ENCODE peak calls at places on chromosomes 6 and 20, in six cellular contexts. One of them, this sample, is unnamed.

GRCh38 chr6:122365775-122366403 is 33.6 kb upstream of the HSF2 start:
- DNase-seq in ovary: no peak
- DNase-seq in GM23338: no peak
- DNase-seq in SJSA1: no peak
- DNase-seq in fibroblast of villous mesenchyme: no peak
- DNase-seq in left ventricle myocardium inferior: no peak
- DNase-seq in this sample: no peak

GRCh38 chr6:73655341-73655917 is 1.6 kb upstream of the SLC17A5 start:
- DNase-seq in fibroblast of villous mesenchyme: peak; percentile 28
- DNase-seq in left ventricle myocardium inferior: no peak
- DNase-seq in SJSA1: no peak
- DNase-seq in GM23338: no peak
- DNase-seq in ovary: no peak
- DNase-seq in this sample: no peak

GRCh38 chr20:5191829-5192569 is 65.2 kb downstream of the CDS2 start:
- DNase-seq in left ventricle myocardium inferior: no peak
- DNase-seq in fibroblast of villous mesenchyme: peak; percentile 85
- DNase-seq in ovary: peak; percentile 49
- DNase-seq in GM23338: peak; percentile 77
- DNase-seq in SJSA1: peak; percentile 47
- DNase-seq in this sample: peak; percentile 39

GRCh38 chr20:53974785-53975555 is 95.4 kb downstream of the BCAS1 start:
- DNase-seq in ovary: no peak
- DNase-seq in fibroblast of villous mesenchyme: no peak
- DNase-seq in left ventricle myocardium inferior: no peak
- DNase-seq in SJSA1: no peak
- DNase-seq in GM23338: peak; percentile 12
- DNase-seq in this sample: no peak

GRCh38 chr6:64683682-64684081 is 1023.3 kb downstream of the EYS start:
- DNase-seq in GM23338: peak; percentile 33
- DNase-seq in left ventricle myocardium inferior: no peak
- DNase-seq in fibroblast of villous mesenchyme: peak; percentile 98
- DNase-seq in ovary: no peak
- DNase-seq in SJSA1: no peak
- DNase-seq in this sample: no peak

GRCh38 chr20:56909918-56910714 is 281.0 kb downstream of the TFAP2C start:
- DNase-seq in left ventricle myocardium inferior: no peak
- DNase-seq in SJSA1: peak; percentile 34
- DNase-seq in fibroblast of villous mesenchyme: no peak
- DNase-seq in GM23338: no peak
- DNase-seq in ovary: no peak
- DNase-seq in this sample: no peak

GRCh38 chr6:168035661-168036616 is 38.5 kb downstream of the KIF25 start:
- DNase-seq in left ventricle myocardium inferior: no peak
- DNase-seq in GM23338: no peak
- DNase-seq in fibroblast of villous mesenchyme: peak; percentile 91
- DNase-seq in ovary: peak; percentile 22
- DNase-seq in SJSA1: peak; percentile 45
- DNase-seq in this sample: no peak

GRCh38 chr6:3379482-3380060 is 77.3 kb downstream of the SLC22A23 start:
- DNase-seq in ovary: no peak
- DNase-seq in fibroblast of villous mesenchyme: no peak
- DNase-seq in GM23338: no peak
- DNase-seq in left ventricle myocardium inferior: no peak
- DNase-seq in SJSA1: no peak
- DNase-seq in this sample: no peak

GRCh38 chr6:1481326-1481725 is 92.0 kb downstream of the FOXF2 start:
- DNase-seq in GM23338: no peak
- DNase-seq in left ventricle myocardium inferior: no peak
- DNase-seq in SJSA1: peak; percentile 89
- DNase-seq in fibroblast of villous mesenchyme: peak; percentile 11
- DNase-seq in ovary: no peak
- DNase-seq in this sample: peak; percentile 65

GRCh38 chr20:13515796-13516533 is 122.8 kb downstream of the TASP1 start:
- DNase-seq in fibroblast of villous mesenchyme: no peak
- DNase-seq in GM23338: no peak
- DNase-seq in ovary: no peak
- DNase-seq in SJSA1: no peak
- DNase-seq in left ventricle myocardium inferior: no peak
- DNase-seq in this sample: no peak

GRCh38 chr20:59752704-59753460 is 148.5 kb downstream of the PHACTR3 start:
- DNase-seq in ovary: no peak
- DNase-seq in SJSA1: no peak
- DNase-seq in GM23338: no peak
- DNase-seq in fibroblast of villous mesenchyme: no peak
- DNase-seq in left ventricle myocardium inferior: peak; percentile 58
- DNase-seq in this sample: no peak

GRCh38 chr6:100257661-100258395 is 206.9 kb downstream of the SIM1 start:
- DNase-seq in ovary: no peak
- DNase-seq in SJSA1: peak; percentile 66
- DNase-seq in fibroblast of villous mesenchyme: peak; percentile 48
- DNase-seq in GM23338: peak; percentile 66
- DNase-seq in left ventricle myocardium inferior: no peak
- DNase-seq in this sample: no peak
- H3K4me3 ChIP-seq in ovary: no peak overlapping the region
- H3K4me3 ChIP-seq in SJSA1: no peak overlapping the region
- H3K4me3 ChIP-seq in fibroblast of villous mesenchyme: no peak overlapping the region
- H3K4me3 ChIP-seq in GM23338: no peak overlapping the region
- H3K4me3 ChIP-seq in left ventricle myocardium inferior: no peak overlapping the region
- H3K4me3 ChIP-seq in this sample: no peak overlapping the region

DNA sequence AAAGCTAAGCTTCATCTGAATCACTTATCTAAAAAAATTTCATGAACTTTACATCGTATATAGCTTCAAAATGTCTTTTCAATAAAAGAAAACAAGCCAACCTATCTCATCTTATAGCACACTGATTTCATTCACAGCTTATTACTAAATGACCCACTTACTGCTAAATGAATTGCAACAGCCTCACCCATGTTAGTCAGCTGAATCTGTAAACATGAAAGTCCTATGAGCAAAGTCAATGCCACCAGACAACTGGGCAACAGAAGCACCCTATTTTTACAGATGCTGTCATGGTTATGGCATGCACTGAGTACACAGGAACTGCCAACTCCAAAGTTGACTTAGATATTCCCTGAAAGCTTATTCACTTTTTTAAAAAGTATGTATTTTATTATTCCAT is 41.2 kb upstream of the DST start:
- DNase-seq in GM23338: no peak
- DNase-seq in left ventricle myocardium inferior: no peak
- DNase-seq in ovary: no peak
- DNase-seq in SJSA1: peak; percentile 80
- DNase-seq in fibroblast of villous mesenchyme: peak; percentile 89
- DNase-seq in this sample: peak; percentile 14
- H3K4me3 ChIP-seq in GM23338: no peak overlapping the region
- H3K4me3 ChIP-seq in left ventricle myocardium inferior: peak overlapping the region; percentile 22
- H3K4me3 ChIP-seq in ovary: no peak overlapping the region
- H3K4me3 ChIP-seq in SJSA1: no peak overlapping the region
- H3K4me3 ChIP-seq in fibroblast of villous mesenchyme: no peak overlapping the region
- H3K4me3 ChIP-seq in this sample: no peak overlapping the region

GRCh38 chr6:106194949-106195919 is 109.1 kb downstream of the PRDM1 start:
- DNase-seq in GM23338: no peak
- DNase-seq in ovary: no peak
- DNase-seq in fibroblast of villous mesenchyme: peak; percentile 49
- DNase-seq in left ventricle myocardium inferior: no peak
- DNase-seq in SJSA1: no peak
- DNase-seq in this sample: peak; percentile 4
- H3K4me3 ChIP-seq in GM23338: no peak overlapping the region
- H3K4me3 ChIP-seq in ovary: no peak overlapping the region
- H3K4me3 ChIP-seq in fibroblast of villous mesenchyme: no peak overlapping the region
- H3K4me3 ChIP-seq in left ventricle myocardium inferior: no peak overlapping the region
- H3K4me3 ChIP-seq in SJSA1: no peak overlapping the region
- H3K4me3 ChIP-seq in this sample: peak overlapping the region; percentile 10

GRCh38 chr6:140203611-140204553 is 829.4 kb upstream of the CITED2 start:
- DNase-seq in ovary: no peak
- DNase-seq in left ventricle myocardium inferior: no peak
- DNase-seq in GM23338: no peak
- DNase-seq in fibroblast of villous mesenchyme: peak; percentile 87
- DNase-seq in SJSA1: peak; percentile 75
- DNase-seq in this sample: no peak

GRCh38 chr6:140205795-140206593 is 831.5 kb upstream of the CITED2 start:
- DNase-seq in ovary: peak; percentile 13
- DNase-seq in left ventricle myocardium inferior: no peak
- DNase-seq in fibroblast of villous mesenchyme: no peak
- DNase-seq in GM23338: no peak
- DNase-seq in SJSA1: no peak
- DNase-seq in this sample: no peak

GRCh38 chr6:140202964-140203363 is 828.5 kb upstream of the CITED2 start:
- DNase-seq in SJSA1: no peak
- DNase-seq in fibroblast of villous mesenchyme: no peak
- DNase-seq in left ventricle myocardium inferior: no peak
- DNase-seq in GM23338: no peak
- DNase-seq in ovary: no peak
- DNase-seq in this sample: no peak

DNA sequence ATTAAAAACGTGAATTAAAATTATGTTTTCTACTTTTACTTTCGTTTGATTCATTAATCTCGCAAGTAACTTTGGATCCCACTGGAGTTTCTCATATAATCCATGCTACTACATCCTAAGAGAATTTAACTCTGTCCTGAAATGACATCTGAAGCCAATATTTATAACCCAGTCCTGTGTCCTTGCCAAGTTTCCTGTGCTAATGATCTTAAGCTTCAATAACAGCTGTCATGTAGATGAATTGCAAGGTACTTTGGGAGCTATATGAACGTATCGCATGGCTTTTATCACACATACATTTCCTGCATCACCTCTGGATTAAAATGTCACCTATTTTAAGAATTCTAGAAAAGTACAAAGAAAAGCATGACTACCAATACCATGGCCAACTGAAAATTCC is 833.8 kb upstream of the CITED2 start:
- DNase-seq in GM23338: no peak
- DNase-seq in left ventricle myocardium inferior: no peak
- DNase-seq in ovary: no peak
- DNase-seq in fibroblast of villous mesenchyme: no peak
- DNase-seq in SJSA1: no peak
- DNase-seq in this sample: no peak
- H3K4me3 ChIP-seq in GM23338: no peak overlapping the region
- H3K4me3 ChIP-seq in left ventricle myocardium inferior: peak overlapping the region; percentile 43
- H3K4me3 ChIP-seq in ovary: no peak overlapping the region
- H3K4me3 ChIP-seq in fibroblast of villous mesenchyme: no peak overlapping the region
- H3K4me3 ChIP-seq in SJSA1: no peak overlapping the region
- H3K4me3 ChIP-seq in this sample: no peak overlapping the region

DNA sequence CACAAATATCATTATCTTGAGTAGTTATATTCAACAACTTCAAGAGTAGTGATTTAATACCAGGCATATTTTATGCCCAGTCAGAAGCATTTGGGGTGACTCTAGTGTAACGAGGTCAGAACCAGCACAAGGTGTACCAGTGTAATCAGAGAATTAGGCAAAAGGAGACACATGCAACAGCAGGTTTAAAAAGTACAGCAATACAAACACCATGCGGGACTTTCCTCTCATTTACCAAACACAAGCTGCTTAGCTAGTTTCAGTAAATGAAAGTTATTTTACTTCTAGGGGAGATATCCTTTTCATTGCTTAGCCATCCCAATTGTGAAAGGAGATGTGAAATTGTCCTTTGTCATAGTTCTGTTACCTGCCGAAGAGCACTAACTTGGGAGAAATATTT is 831 bp downstream of the FILIP1 start:
- DNase-seq in ovary: no peak
- DNase-seq in SJSA1: no peak
- DNase-seq in GM23338: no peak
- DNase-seq in left ventricle myocardium inferior: no peak
- DNase-seq in fibroblast of villous mesenchyme: no peak
- DNase-seq in this sample: no peak
- H3K4me3 ChIP-seq in ovary: peak overlapping the region; percentile 32
- H3K4me3 ChIP-seq in SJSA1: no peak overlapping the region
- H3K4me3 ChIP-seq in GM23338: no peak overlapping the region
- H3K4me3 ChIP-seq in left ventricle myocardium inferior: peak overlapping the region; percentile 71
- H3K4me3 ChIP-seq in fibroblast of villous mesenchyme: no peak overlapping the region
- H3K4me3 ChIP-seq in this sample: no peak overlapping the region